ENCODE peak calls at places on chromosomes 2 and 18, in eight cellular contexts. F is memory B cell; E is cardiac septum; M is WTC11; P is AML-193; O is activated gamma-delta T cell; Q is stimulated activated naive CD4-positive, alpha-beta T cell; Z is KG1. U is an unnamed sample.

GRCh38 chr2:177204417-177204816 is 8.2 kb upstream of the HNRNPA3 start:
- DNase-seq in F (no peak), E (no peak), M (no peak), P (no peak), O (no peak), Q (no peak), Z (no peak), U (no peak)

GRCh38 chr2:126534508-126534907 is 121.5 kb upstream of the GYPC start:
- DNase-seq in F (no peak), E (no peak), M (no peak), P (peak), O (no peak), Q (no peak), Z (peak), U (no peak)

GRCh38 chr2:144645055-144645778 is 125.3 kb upstream of the ZEB2 start:
- DNase-seq in F (no peak), E (no peak), M (no peak), P (peak), O (no peak), Q (no peak), Z (no peak), U (no peak)

GRCh38 chr2:235901243-235901642 is 266.9 kb downstream of the GBX2 start:
- DNase-seq in F (no peak), E (no peak), M (no peak), P (no peak), O (no peak), Q (no peak), Z (no peak), U (no peak)

GRCh38 chr2:234847639-234848038 is 104.2 kb upstream of the SH3BP4 start:
- DNase-seq in F (no peak), E (peak), M (no peak), P (no peak), O (no peak), Q (no peak), Z (no peak), U (no peak)

GRCh38 chr2:107027205-107027604 is 141.2 kb upstream of the ST6GAL2 start:
- DNase-seq in F (no peak), E (no peak), M (no peak), P (no peak), O (no peak), Q (no peak), Z (no peak), U (no peak)

GRCh38 chr2:184597571-184597980 is 753 bp upstream of the ZNF804A start:
- DNase-seq in F (no peak), E (peak), M (peak), P (no peak), O (no peak), Q (no peak), Z (peak), U (no peak)

GRCh38 chr2:216849987-216850386 is 9.9 kb downstream of the TNP1 start:
- DNase-seq in F (no peak), E (no peak), M (no peak), P (no peak), O (no peak), Q (peak), Z (no peak), U (no peak)

GRCh38 chr2:121698318-121698930 is 38.3 kb downstream of the NIFK start:
- DNase-seq in F (no peak), E (no peak), M (no peak), P (no peak), O (no peak), Q (no peak), Z (no peak), U (no peak)

GRCh38 chr2:173972165-173972564 is 7.0 kb upstream of the SP3 start:
- DNase-seq in F (no peak), E (no peak), M (no peak), P (no peak), O (no peak), Q (no peak), Z (no peak), U (no peak)

GRCh38 chr18:13376841-13377351 is 158.3 kb downstream of the LDLRAD4 start:
- DNase-seq in F (no peak), E (peak), M (no peak), P (no peak), O (no peak), Q (peak), Z (no peak), U (no peak)

GRCh38 chr2:71989671-71990070 is 158.0 kb downstream of the CYP26B1 start:
- DNase-seq in F (no peak), E (no peak), M (no peak), P (no peak), O (no peak), Q (no peak), Z (no peak), U (no peak)

GRCh38 chr18:36301884-36302283 is 4.4 kb downstream of the FHOD3 start:
- DNase-seq in F (no peak), E (no peak), M (no peak), P (no peak), O (no peak), Q (no peak), Z (no peak), U (no peak)

GRCh38 chr2:69164379-69164778 is 151.4 kb downstream of the ANTXR1 start:
- DNase-seq in F (no peak), E (no peak), M (no peak), P (no peak), O (no peak), Q (no peak), Z (no peak), U (no peak)

GRCh38 chr2:72958542-72959385 is 41.4 kb downstream of the EMX1 start:
- DNase-seq in F (no peak), E (no peak), M (no peak), P (no peak), O (no peak), Q (no peak), Z (no peak), U (no peak)

GRCh38 chr2:17620280-17620679 is 79.8 kb downstream of the VSNL1 start:
- DNase-seq in F (no peak), E (peak), M (peak), P (no peak), O (no peak), Q (no peak), Z (no peak), U (no peak)

GRCh38 chr2:69305712-69306611 is 81.1 kb downstream of the GFPT1 start:
- DNase-seq in F (no peak), E (no peak), M (peak), P (no peak), O (no peak), Q (no peak), Z (no peak), U (no peak)

GRCh38 chr18:48825101-48825745 is 125.5 kb downstream of the SMAD7 start:
- DNase-seq in F (no peak), E (peak), M (peak), P (no peak), O (no peak), Q (no peak), Z (no peak), U (no peak)

GRCh38 chr2:47620717-47621437 is 162.1 kb upstream of the MSH6 start:
- DNase-seq in F (no peak), E (peak), M (no peak), P (no peak), O (no peak), Q (no peak), Z (no peak), U (no peak)

GRCh38 chr2:73004889-73005596 is 66.5 kb downstream of the SFXN5 start:
- DNase-seq in F (no peak), E (peak), M (no peak), P (no peak), O (no peak), Q (no peak), Z (no peak), U (no peak)

GRCh38 chr2:177072069-177072468 is 140.5 kb upstream of the HNRNPA3 start:
- DNase-seq in F (no peak), E (no peak), M (no peak), P (no peak), O (no peak), Q (no peak), Z (no peak), U (no peak)

GRCh38 chr2:96837575-96837974 is 6.2 kb downstream of the ANKRD23 start:
- DNase-seq in F (no peak), E (no peak), M (no peak), P (no peak), O (no peak), Q (no peak), Z (no peak), U (no peak)

GRCh38 chr18:77061946-77062517 is 70.6 kb downstream of the MBP start:
- DNase-seq in F (peak), E (peak), M (no peak), P (no peak), O (peak), Q (no peak), Z (no peak), U (no peak)

GRCh38 chr2:42359304-42359749 is 1.7 kb downstream of the COX7A2L start:
- DNase-seq in F (no peak), E (no peak), M (no peak), P (no peak), O (no peak), Q (no peak), Z (peak), U (no peak)

U was measured in stimulated activated naive B cell treated with anti-CD40 and anti-IgM and Interleukin-4, amounts not matched to agents 10 μg/mL and 1 μg/mL and 100 μg/mL, for 72 hours.